ENCODE peak calls at places on chromosomes 5 and 9, in six cellular contexts. One of them, this sample, is unnamed. For H3K4me1, the result is how much of the 10 kb centered on the place peaks cover.

GRCh38 chr5:84379749-84380148 is 4.9 kb downstream of the EDIL3 start:
- DNase-seq in fibroblast of lung: peak
- DNase-seq in H1: no peak
- DNase-seq in Panc1: no peak
- DNase-seq in astrocyte: peak
- DNase-seq in cardiac muscle cell: no peak
- DNase-seq in this sample: no peak

GRCh38 chr5:134018154-134018985 is 13.6 kb upstream of the VDAC1 start:
- DNase-seq in fibroblast of lung: peak
- DNase-seq in H1: no peak
- DNase-seq in Panc1: no peak
- DNase-seq in astrocyte: peak
- DNase-seq in cardiac muscle cell: no peak
- DNase-seq in this sample: no peak

GRCh38 chr5:173281910-173282309 is 46.3 kb downstream of the STC2 start:
- DNase-seq in fibroblast of lung: no peak
- DNase-seq in H1: peak
- DNase-seq in Panc1: no peak
- DNase-seq in astrocyte: no peak
- DNase-seq in cardiac muscle cell: peak
- DNase-seq in this sample: peak

GRCh38 chr5:54457094-54457531 is 1.6 kb downstream of the HSPB3 start:
- DNase-seq in fibroblast of lung: peak
- DNase-seq in H1: no peak
- DNase-seq in Panc1: no peak
- DNase-seq in astrocyte: peak
- DNase-seq in cardiac muscle cell: peak
- DNase-seq in this sample: peak

GRCh38 chr9:136403538-136403914 is 3.6 kb upstream of the SNAPC4 start:
- DNase-seq in fibroblast of lung: no peak
- DNase-seq in H1: no peak
- DNase-seq in Panc1: no peak
- DNase-seq in astrocyte: no peak
- DNase-seq in cardiac muscle cell: no peak
- DNase-seq in this sample: no peak

GRCh38 chr9:117704024-117704575 is at the start of gene TLR4:
- DNase-seq in fibroblast of lung: peak
- DNase-seq in H1: no peak
- DNase-seq in Panc1: no peak
- DNase-seq in astrocyte: peak
- DNase-seq in cardiac muscle cell: no peak
- DNase-seq in this sample: no peak

GRCh38 chr9:98034593-98035546 is 21.7 kb upstream of the NANS start:
- DNase-seq in fibroblast of lung: peak
- DNase-seq in H1: peak
- DNase-seq in Panc1: peak
- DNase-seq in astrocyte: peak
- DNase-seq in cardiac muscle cell: peak
- DNase-seq in this sample: peak

GRCh38 chr5:936149-937144 is 43.8 kb downstream of the TRIP13 start:
- DNase-seq in fibroblast of lung: no peak
- DNase-seq in H1: no peak
- DNase-seq in Panc1: no peak
- DNase-seq in astrocyte: no peak
- DNase-seq in cardiac muscle cell: no peak
- DNase-seq in this sample: no peak

GRCh38 chr9:129471201-129472019 is 149.5 kb downstream of the C9orf50 start:
- DNase-seq in fibroblast of lung: no peak
- DNase-seq in H1: no peak
- DNase-seq in Panc1: no peak
- DNase-seq in astrocyte: no peak
- DNase-seq in cardiac muscle cell: no peak
- DNase-seq in this sample: no peak

GRCh38 chr5:8756498-8757084 is 789.3 kb downstream of the SEMA5A start:
- DNase-seq in fibroblast of lung: peak
- DNase-seq in H1: peak
- DNase-seq in Panc1: peak
- DNase-seq in astrocyte: peak
- DNase-seq in cardiac muscle cell: peak
- DNase-seq in this sample: no peak

GRCh38 chr5:75335486-75335885 is 1.5 kb upstream of the HMGCR start:
- DNase-seq in fibroblast of lung: no peak
- DNase-seq in H1: no peak
- DNase-seq in Panc1: no peak
- DNase-seq in astrocyte: no peak
- DNase-seq in cardiac muscle cell: no peak
- DNase-seq in this sample: no peak

GRCh38 chr9:134525070-134525815 is 116.4 kb upstream of the COL5A1 start:
- DNase-seq in fibroblast of lung: no peak
- DNase-seq in H1: no peak
- DNase-seq in Panc1: no peak
- DNase-seq in astrocyte: no peak
- DNase-seq in cardiac muscle cell: no peak
- DNase-seq in this sample: no peak

GRCh38 chr5:91468643-91469422 is 85.7 kb upstream of the ARRDC3 start:
- DNase-seq in fibroblast of lung: peak
- DNase-seq in H1: no peak
- DNase-seq in Panc1: no peak
- DNase-seq in astrocyte: peak
- DNase-seq in cardiac muscle cell: no peak
- DNase-seq in this sample: peak

GRCh38 chr5:176153741-176154140 is 84.5 kb upstream of the SIMC1 start:
- DNase-seq in fibroblast of lung: peak
- DNase-seq in H1: no peak
- DNase-seq in Panc1: no peak
- DNase-seq in astrocyte: peak
- DNase-seq in cardiac muscle cell: no peak
- DNase-seq in this sample: no peak

GRCh38 chr5:64635056-64635686 is 55.1 kb upstream of the SHISAL2B start:
- DNase-seq in fibroblast of lung: peak
- DNase-seq in H1: no peak
- DNase-seq in Panc1: peak
- DNase-seq in astrocyte: peak
- DNase-seq in cardiac muscle cell: peak
- DNase-seq in this sample: peak

GRCh38 chr9:94920439-94920951 is 194.0 kb downstream of the AOPEP start:
- DNase-seq in fibroblast of lung: peak
- DNase-seq in H1: no peak
- DNase-seq in Panc1: no peak
- DNase-seq in astrocyte: peak
- DNase-seq in cardiac muscle cell: no peak
- DNase-seq in this sample: peak

GRCh38 chr5:151073280-151073679 is 7.6 kb downstream of the TNIP1 start:
- DNase-seq in fibroblast of lung: no peak
- DNase-seq in H1: no peak
- DNase-seq in Panc1: no peak
- DNase-seq in astrocyte: no peak
- DNase-seq in cardiac muscle cell: no peak
- DNase-seq in this sample: no peak

GRCh38 chr9:136052433-136052880 is 42.6 kb downstream of the NACC2 start:
- DNase-seq in fibroblast of lung: no peak
- DNase-seq in H1: no peak
- DNase-seq in Panc1: no peak
- DNase-seq in astrocyte: no peak
- DNase-seq in cardiac muscle cell: peak
- DNase-seq in this sample: no peak

GRCh38 chr5:34503379-34504346 is 152.5 kb upstream of the RAI14 start:
- DNase-seq in fibroblast of lung: peak
- DNase-seq in H1: no peak
- DNase-seq in Panc1: no peak
- DNase-seq in astrocyte: peak
- DNase-seq in cardiac muscle cell: no peak
- DNase-seq in this sample: no peak

GRCh38 chr5:180105827-180106312 is 34.3 kb upstream of the RNF130 start:
- DNase-seq in fibroblast of lung: no peak
- DNase-seq in H1: no peak
- DNase-seq in Panc1: no peak
- DNase-seq in astrocyte: no peak
- DNase-seq in cardiac muscle cell: no peak
- DNase-seq in this sample: no peak

GRCh38 chr5:32710859-32711692 is at the start of gene NPR3:
- DNase-seq in fibroblast of lung: peak
- DNase-seq in H1: no peak
- DNase-seq in Panc1: no peak
- DNase-seq in astrocyte: no peak
- DNase-seq in cardiac muscle cell: no peak
- DNase-seq in this sample: peak

GRCh38 chr5:32709789-32710334 is 1.3 kb upstream of the NPR3 start:
- DNase-seq in fibroblast of lung: peak
- DNase-seq in H1: no peak
- DNase-seq in Panc1: peak
- DNase-seq in astrocyte: peak
- DNase-seq in cardiac muscle cell: peak
- DNase-seq in this sample: peak

GRCh38 chr5:32707394-32707997 is 3.6 kb upstream of the NPR3 start:
- DNase-seq in fibroblast of lung: peak
- DNase-seq in H1: no peak
- DNase-seq in Panc1: no peak
- DNase-seq in astrocyte: no peak
- DNase-seq in cardiac muscle cell: peak
- DNase-seq in this sample: peak

GRCh38 chr5:32710335-32710858 is 724 bp upstream of the NPR3 start:
- DNase-seq in fibroblast of lung: peak
- DNase-seq in H1: no peak
- DNase-seq in Panc1: no peak
- DNase-seq in astrocyte: no peak
- DNase-seq in cardiac muscle cell: peak
- DNase-seq in this sample: no peak

GRCh38 chr5:32708949-32709348 is 2.2 kb upstream of the NPR3 start:
- DNase-seq in fibroblast of lung: no peak
- DNase-seq in H1: no peak
- DNase-seq in Panc1: no peak
- DNase-seq in astrocyte: no peak
- DNase-seq in cardiac muscle cell: peak
- DNase-seq in this sample: no peak
- H3K4me3 ChIP-seq in fibroblast of lung: no peak
- H3K4me3 ChIP-seq in H1: peak
- H3K4me3 ChIP-seq in Panc1: no peak
- H3K4me3 ChIP-seq in astrocyte: no peak
- H3K4me3 ChIP-seq in cardiac muscle cell: no peak
- H3K4me3 ChIP-seq in this sample: no peak

GRCh38 chr5:52993367-52993766 is 4.2 kb downstream of the ITGA2 start:
- DNase-seq in fibroblast of lung: no peak
- DNase-seq in H1: no peak
- DNase-seq in Panc1: no peak
- DNase-seq in astrocyte: no peak
- DNase-seq in cardiac muscle cell: no peak
- DNase-seq in this sample: no peak
- H3K4me1 ChIP-seq in fibroblast of lung: under half
- H3K4me1 ChIP-seq in H1: under half
- H3K4me1 ChIP-seq in Panc1: under half
- H3K4me1 ChIP-seq in astrocyte: under half
- H3K4me1 ChIP-seq in cardiac muscle cell: under half
- H3K4me1 ChIP-seq in this sample: under half

DNA sequence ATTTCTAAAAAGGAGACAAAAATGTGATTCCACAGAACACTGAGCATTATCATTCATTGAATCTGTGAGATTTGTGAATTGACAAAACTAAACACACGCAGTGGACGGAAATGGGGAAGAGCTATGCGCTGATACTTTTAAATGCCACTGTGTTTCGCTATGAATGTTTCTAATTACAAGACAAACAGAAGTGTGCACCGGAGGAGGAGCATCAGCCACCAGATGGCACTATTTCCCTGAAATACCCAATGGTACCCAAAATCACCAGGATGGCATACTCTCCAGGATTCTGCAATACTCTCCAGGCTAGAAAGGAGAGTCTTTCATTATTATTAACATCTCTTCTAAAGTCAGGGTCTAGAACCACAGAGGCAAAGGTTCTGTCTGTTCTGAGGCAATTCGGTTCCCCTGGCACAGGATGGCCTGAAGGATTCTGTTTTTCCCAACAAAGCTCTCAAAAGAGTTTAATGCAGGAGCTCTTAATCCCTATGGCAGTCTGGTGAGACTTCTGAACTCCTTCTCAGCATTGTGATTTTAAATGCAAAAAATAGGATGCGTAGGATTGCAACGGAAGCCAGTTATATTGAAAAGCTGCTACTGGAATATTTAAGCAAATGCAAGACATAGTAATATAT is 13.8 kb upstream of the PUM3 start:
- DNase-seq in fibroblast of lung: peak
- DNase-seq in H1: no peak
- DNase-seq in Panc1: peak
- DNase-seq in astrocyte: peak
- DNase-seq in cardiac muscle cell: peak
- DNase-seq in this sample: peak
- TF ChIP-seq CTCF in fibroblast of lung: peak
- TF ChIP-seq CTCF in H1: peak
- TF ChIP-seq CTCF in Panc1: peak
- TF ChIP-seq CTCF in astrocyte: peak
- TF ChIP-seq CTCF in cardiac muscle cell: peak
- TF ChIP-seq CTCF in this sample: peak

GRCh38 chr9:119349548-119349947 is 19.7 kb downstream of the BRINP1 start:
- DNase-seq in fibroblast of lung: no peak
- DNase-seq in H1: no peak
- DNase-seq in Panc1: no peak
- DNase-seq in astrocyte: no peak
- DNase-seq in cardiac muscle cell: peak
- DNase-seq in this sample: no peak
- H3K4me3 ChIP-seq in fibroblast of lung: no peak
- H3K4me3 ChIP-seq in H1: no peak
- H3K4me3 ChIP-seq in Panc1: no peak
- H3K4me3 ChIP-seq in astrocyte: no peak
- H3K4me3 ChIP-seq in cardiac muscle cell: peak
- H3K4me3 ChIP-seq in this sample: no peak

GRCh38 chr9:112884721-112885120 is 6.0 kb downstream of the SLC46A2 start:
- DNase-seq in fibroblast of lung: no peak
- DNase-seq in H1: no peak
- DNase-seq in Panc1: no peak
- DNase-seq in astrocyte: no peak
- DNase-seq in cardiac muscle cell: no peak
- DNase-seq in this sample: no peak

GRCh38 chr9:112886351-112886750 is 4.3 kb downstream of the SLC46A2 start:
- DNase-seq in fibroblast of lung: no peak
- DNase-seq in H1: no peak
- DNase-seq in Panc1: no peak
- DNase-seq in astrocyte: no peak
- DNase-seq in cardiac muscle cell: no peak
- DNase-seq in this sample: no peak

GRCh38 chr9:112885324-112885723 is 5.4 kb downstream of the SLC46A2 start:
- DNase-seq in fibroblast of lung: no peak
- DNase-seq in H1: no peak
- DNase-seq in Panc1: no peak
- DNase-seq in astrocyte: no peak
- DNase-seq in cardiac muscle cell: no peak
- DNase-seq in this sample: no peak

GRCh38 chr9:112890106-112891081 is at the start of gene SLC46A2:
- DNase-seq in fibroblast of lung: no peak
- DNase-seq in H1: no peak
- DNase-seq in Panc1: no peak
- DNase-seq in astrocyte: no peak
- DNase-seq in cardiac muscle cell: peak
- DNase-seq in this sample: peak

GRCh38 chr9:112887377-112887776 is 3.3 kb downstream of the SLC46A2 start:
- DNase-seq in fibroblast of lung: no peak
- DNase-seq in H1: peak
- DNase-seq in Panc1: no peak
- DNase-seq in astrocyte: no peak
- DNase-seq in cardiac muscle cell: no peak
- DNase-seq in this sample: peak
- H3K4me1 ChIP-seq in fibroblast of lung: under half
- H3K4me1 ChIP-seq in H1: under half
- H3K4me1 ChIP-seq in Panc1: under half
- H3K4me1 ChIP-seq in astrocyte: under half
- H3K4me1 ChIP-seq in cardiac muscle cell: under half
- H3K4me1 ChIP-seq in this sample: under half